ENCODE peak calls at places on chromosomes 5 and 9, in seven cellular contexts. D is type B pancreatic cell; E is transverse colon; L is glomerular endothelial cell; O is M059J; C is left cardiac atrium; N is CD4-positive, alpha-beta T cell. M is an unnamed sample.

GRCh38 chr5:96961053-96961452 is 25.2 kb downstream of the LNPEP start:
- DNase-seq in D (no peak), E (no peak), L (no peak), O (no peak), C (no peak), N (no peak), M (no peak)

GRCh38 chr5:113062869-113063508 is 86.4 kb downstream of the DCP2 start:
- DNase-seq in D (no peak), E (no peak), L (no peak), O (no peak), C (no peak), N (no peak), M (no peak)

GRCh38 chr5:59423021-59423420 is 470.5 kb downstream of the PDE4D start:
- DNase-seq in D (no peak), E (no peak), L (no peak), O (peak; percentile 5), C (no peak), N (no peak), M (no peak)

GRCh38 chr9:83266618-83267543 is 203.9 kb upstream of the RASEF start:
- DNase-seq in D (no peak), E (no peak), L (no peak), O (peak; percentile 58), C (peak; percentile 56), N (no peak), M (no peak)

GRCh38 chr9:33687779-33688178 is 107.6 kb upstream of the PRSS3 start:
- DNase-seq in D (no peak), E (no peak), L (no peak), O (no peak), C (peak; percentile 18), N (no peak), M (no peak)

GRCh38 chr9:12935714-12936113 is 160.9 kb downstream of the LURAP1L start:
- DNase-seq in D (no peak), E (no peak), L (peak; percentile 88), O (no peak), C (no peak), N (no peak), M (no peak)

GRCh38 chr5:138179277-138179857 is 455 bp downstream of the KIF20A start:
- DNase-seq in D (no peak), E (no peak), L (no peak), O (peak; percentile 18), C (no peak), N (no peak), M (no peak)

GRCh38 chr9:122179690-122180074 is 20.0 kb downstream of the MORN5 start:
- DNase-seq in D (no peak), E (no peak), L (no peak), O (peak; percentile 78), C (no peak), N (no peak), M (no peak)

GRCh38 chr5:93454896-93455295 is 126.1 kb downstream of the NR2F1-AS1 start:
- DNase-seq in D (no peak), E (no peak), L (no peak), O (peak; percentile 47), C (no peak), N (no peak), M (no peak)

GRCh38 chr5:135740475-135740874 is 94.0 kb upstream of the SLC25A48 start:
- DNase-seq in D (peak; percentile 37), E (no peak), L (no peak), O (no peak), C (no peak), N (no peak), M (no peak)

GRCh38 chr9:5231212-5231611 is at the start of gene INSL4:
- DNase-seq in D (no peak), E (no peak), L (no peak), O (peak; percentile 11), C (no peak), N (no peak), M (no peak)

GRCh38 chr9:134396258-134396742 is 70.0 kb downstream of the RXRA start:
- DNase-seq in D (no peak), E (peak; percentile 51), L (no peak), O (no peak), C (no peak), N (no peak), M (peak; percentile 47)

GRCh38 chr5:65737842-65738241 is 15.8 kb downstream of the NLN start:
- DNase-seq in D (no peak), E (no peak), L (no peak), O (no peak), C (no peak), N (no peak), M (no peak)

GRCh38 chr9:115115924-115116323 is 2.0 kb downstream of the TNC start:
- DNase-seq in D (no peak), E (no peak), L (no peak), O (peak; percentile 89), C (no peak), N (no peak), M (no peak)

GRCh38 chr9:98370300-98370975 is 115.0 kb upstream of the TBC1D2 start:
- DNase-seq in D (no peak), E (no peak), L (no peak), O (no peak), C (no peak), N (no peak), M (no peak)

GRCh38 chr5:10248378-10249260 is 1.1 kb downstream of the ATPSCKMT start:
- DNase-seq in D (no peak), E (no peak), L (no peak), O (no peak), C (no peak), N (peak; percentile 0), M (no peak)